ENCODE peak calls at places on chromosomes 1 and 21, in nine cellular contexts. One of them, this sample, is unnamed.

GRCh38 chr1:110916274-110916668 is 43.3 kb downstream of the CD53 start:
- DNase-seq in endothelial cell: no peak
- DNase-seq in foreskin keratinocyte: no peak
- DNase-seq in RWPE2: no peak
- DNase-seq in AG04450: no peak
- DNase-seq in Calu3: no peak
- DNase-seq in GM06990: no peak
- DNase-seq in brain microvascular endothelial cell: no peak
- DNase-seq in cardiac muscle cell: no peak
- DNase-seq in this sample: no peak

GRCh38 chr1:199089393-199090122 is 450.7 kb downstream of the PTPRC start:
- DNase-seq in cardiac muscle cell: no peak
- DNase-seq in GM06990: peak; percentile 51
- DNase-seq in endothelial cell: no peak
- DNase-seq in foreskin keratinocyte: peak; percentile 16
- DNase-seq in brain microvascular endothelial cell: no peak
- DNase-seq in Calu3: no peak
- DNase-seq in RWPE2: no peak
- DNase-seq in AG04450: no peak
- DNase-seq in this sample: no peak

GRCh38 chr1:204742676-204743075 is 57.1 kb upstream of the LRRN2 start:
- DNase-seq in brain microvascular endothelial cell: no peak
- DNase-seq in foreskin keratinocyte: no peak
- DNase-seq in RWPE2: no peak
- DNase-seq in GM06990: no peak
- DNase-seq in cardiac muscle cell: no peak
- DNase-seq in Calu3: no peak
- DNase-seq in endothelial cell: no peak
- DNase-seq in AG04450: no peak
- DNase-seq in this sample: no peak

GRCh38 chr1:115373305-115373704 is 35.3 kb upstream of the NGF start:
- DNase-seq in AG04450: peak; percentile 34
- DNase-seq in GM06990: no peak
- DNase-seq in foreskin keratinocyte: peak; percentile 35
- DNase-seq in cardiac muscle cell: peak; percentile 43
- DNase-seq in brain microvascular endothelial cell: peak; percentile 81
- DNase-seq in RWPE2: no peak
- DNase-seq in endothelial cell: no peak
- DNase-seq in Calu3: no peak
- DNase-seq in this sample: peak; percentile 35

GRCh38 chr21:35227774-35228173 is 178.7 kb upstream of the RUNX1 start:
- DNase-seq in brain microvascular endothelial cell: no peak
- DNase-seq in AG04450: no peak
- DNase-seq in endothelial cell: no peak
- DNase-seq in cardiac muscle cell: no peak
- DNase-seq in GM06990: peak; percentile 68
- DNase-seq in foreskin keratinocyte: no peak
- DNase-seq in Calu3: no peak
- DNase-seq in RWPE2: no peak
- DNase-seq in this sample: no peak

GRCh38 chr1:111778541-111779051 is 22.9 kb downstream of the DDX20 start:
- DNase-seq in cardiac muscle cell: peak; percentile 54
- DNase-seq in RWPE2: no peak
- DNase-seq in foreskin keratinocyte: no peak
- DNase-seq in brain microvascular endothelial cell: no peak
- DNase-seq in endothelial cell: no peak
- DNase-seq in Calu3: no peak
- DNase-seq in AG04450: no peak
- DNase-seq in GM06990: no peak
- DNase-seq in this sample: no peak

GRCh38 chr1:165485716-165486115 is 40.8 kb upstream of the RXRG start:
- DNase-seq in foreskin keratinocyte: no peak
- DNase-seq in Calu3: no peak
- DNase-seq in cardiac muscle cell: no peak
- DNase-seq in RWPE2: no peak
- DNase-seq in AG04450: no peak
- DNase-seq in GM06990: no peak
- DNase-seq in brain microvascular endothelial cell: no peak
- DNase-seq in endothelial cell: no peak
- DNase-seq in this sample: no peak

GRCh38 chr1:203048086-203048485 is 21.8 kb downstream of the PPFIA4 start:
- DNase-seq in GM06990: no peak
- DNase-seq in Calu3: no peak
- DNase-seq in AG04450: no peak
- DNase-seq in cardiac muscle cell: no peak
- DNase-seq in endothelial cell: no peak
- DNase-seq in brain microvascular endothelial cell: no peak
- DNase-seq in foreskin keratinocyte: no peak
- DNase-seq in RWPE2: no peak
- DNase-seq in this sample: no peak

GRCh38 chr1:78141522-78142231 is 95.9 kb downstream of the GIPC2 start:
- DNase-seq in endothelial cell: no peak
- DNase-seq in Calu3: no peak
- DNase-seq in AG04450: no peak
- DNase-seq in RWPE2: no peak
- DNase-seq in foreskin keratinocyte: no peak
- DNase-seq in brain microvascular endothelial cell: no peak
- DNase-seq in GM06990: peak; percentile 20
- DNase-seq in cardiac muscle cell: no peak
- DNase-seq in this sample: no peak

GRCh38 chr1:88595355-88595754 is 88.7 kb upstream of the PKN2 start:
- DNase-seq in cardiac muscle cell: peak; percentile 55
- DNase-seq in endothelial cell: no peak
- DNase-seq in brain microvascular endothelial cell: peak; percentile 39
- DNase-seq in GM06990: no peak
- DNase-seq in foreskin keratinocyte: peak; percentile 18
- DNase-seq in Calu3: no peak
- DNase-seq in RWPE2: no peak
- DNase-seq in AG04450: peak; percentile 4
- DNase-seq in this sample: peak; percentile 8

GRCh38 chr1:75203415-75204277 is 69.5 kb downstream of the LHX8 start:
- DNase-seq in foreskin keratinocyte: peak; percentile 22
- DNase-seq in brain microvascular endothelial cell: peak; percentile 12
- DNase-seq in endothelial cell: peak; percentile 38
- DNase-seq in RWPE2: no peak
- DNase-seq in Calu3: peak; percentile 6
- DNase-seq in GM06990: no peak
- DNase-seq in cardiac muscle cell: peak; percentile 58
- DNase-seq in AG04450: peak; percentile 0
- DNase-seq in this sample: peak; percentile 75

GRCh38 chr1:210384625-210385024 is 55.9 kb downstream of the HHAT start:
- DNase-seq in brain microvascular endothelial cell: no peak
- DNase-seq in cardiac muscle cell: no peak
- DNase-seq in AG04450: no peak
- DNase-seq in endothelial cell: no peak
- DNase-seq in RWPE2: no peak
- DNase-seq in foreskin keratinocyte: no peak
- DNase-seq in Calu3: no peak
- DNase-seq in GM06990: no peak
- DNase-seq in this sample: no peak

GRCh38 chr1:217078010-217078704 is 354.9 kb upstream of the ESRRG start:
- DNase-seq in cardiac muscle cell: peak; percentile 1
- DNase-seq in foreskin keratinocyte: no peak
- DNase-seq in brain microvascular endothelial cell: no peak
- DNase-seq in GM06990: no peak
- DNase-seq in AG04450: no peak
- DNase-seq in endothelial cell: no peak
- DNase-seq in Calu3: no peak
- DNase-seq in RWPE2: no peak
- DNase-seq in this sample: no peak

GRCh38 chr1:41476807-41477361 is 7.6 kb downstream of the EDN2 start:
- DNase-seq in Calu3: no peak
- DNase-seq in endothelial cell: no peak
- DNase-seq in cardiac muscle cell: no peak
- DNase-seq in brain microvascular endothelial cell: peak; percentile 40
- DNase-seq in RWPE2: no peak
- DNase-seq in foreskin keratinocyte: no peak
- DNase-seq in GM06990: no peak
- DNase-seq in AG04450: no peak
- DNase-seq in this sample: no peak

GRCh38 chr1:39877980-39878956 is 5.0 kb downstream of the TRIT1 start:
- DNase-seq in RWPE2: no peak
- DNase-seq in foreskin keratinocyte: no peak
- DNase-seq in AG04450: no peak
- DNase-seq in GM06990: no peak
- DNase-seq in cardiac muscle cell: no peak
- DNase-seq in endothelial cell: no peak
- DNase-seq in Calu3: no peak
- DNase-seq in brain microvascular endothelial cell: no peak
- DNase-seq in this sample: no peak

GRCh38 chr1:15739745-15740144 is 2.6 kb upstream of the TMEM82 start:
- DNase-seq in foreskin keratinocyte: no peak
- DNase-seq in brain microvascular endothelial cell: no peak
- DNase-seq in endothelial cell: no peak
- DNase-seq in Calu3: no peak
- DNase-seq in cardiac muscle cell: no peak
- DNase-seq in GM06990: no peak
- DNase-seq in AG04450: no peak
- DNase-seq in RWPE2: no peak
- DNase-seq in this sample: no peak
- TF ChIP-seq CTCF in foreskin keratinocyte: peak; percentile 24
- TF ChIP-seq CTCF in brain microvascular endothelial cell: peak; percentile 44
- TF ChIP-seq CTCF in endothelial cell: no peak
- TF ChIP-seq CTCF in Calu3: no peak
- TF ChIP-seq CTCF in cardiac muscle cell: peak; percentile 17
- TF ChIP-seq CTCF in GM06990: peak; percentile 28
- TF ChIP-seq CTCF in AG04450: peak; percentile 17
- TF ChIP-seq CTCF in RWPE2: peak; percentile 6
- TF ChIP-seq CTCF in this sample: no peak

DNA sequence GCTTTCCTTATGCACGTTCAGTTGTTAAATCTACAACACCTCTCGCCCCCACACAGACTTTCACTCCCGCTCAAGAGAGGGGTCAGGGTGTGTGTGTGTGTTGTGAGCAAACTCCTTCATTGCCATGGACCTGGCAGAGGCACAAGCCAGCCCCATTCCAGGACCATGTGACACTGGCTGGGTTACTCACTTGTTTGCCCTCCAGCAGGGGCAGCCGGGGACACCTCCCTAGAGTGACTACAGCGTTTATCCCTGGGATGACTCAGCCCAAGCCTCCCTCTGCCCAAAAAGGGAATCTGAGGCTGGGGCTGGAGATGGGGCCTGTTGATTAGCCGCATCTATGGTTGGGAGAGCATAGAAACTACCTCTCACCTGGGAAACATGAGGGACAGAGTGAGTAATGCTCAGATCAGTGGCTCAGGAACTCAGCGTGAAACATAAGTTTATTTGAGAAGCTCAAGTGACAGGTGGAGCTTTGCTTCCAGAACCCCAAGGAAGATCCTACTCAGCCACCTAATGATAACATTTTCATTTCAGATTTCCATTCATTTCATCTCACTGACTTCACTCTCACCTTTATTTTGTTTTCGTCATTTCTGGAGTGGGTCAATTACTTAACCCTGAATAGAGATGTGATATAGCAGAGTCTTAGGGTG is 145.3 kb upstream of the DUSP10 start:
- DNase-seq in foreskin keratinocyte: peak; percentile 87
- DNase-seq in cardiac muscle cell: peak; percentile 68
- DNase-seq in GM06990: no peak
- DNase-seq in Calu3: peak; percentile 91
- DNase-seq in endothelial cell: no peak
- DNase-seq in AG04450: peak; percentile 29
- DNase-seq in RWPE2: peak; percentile 84
- DNase-seq in brain microvascular endothelial cell: peak; percentile 78
- DNase-seq in this sample: peak; percentile 49
- TF ChIP-seq CTCF in foreskin keratinocyte: no peak
- TF ChIP-seq CTCF in cardiac muscle cell: no peak
- TF ChIP-seq CTCF in GM06990: no peak
- TF ChIP-seq CTCF in Calu3: peak; percentile 23
- TF ChIP-seq CTCF in endothelial cell: no peak
- TF ChIP-seq CTCF in AG04450: peak; percentile 18
- TF ChIP-seq CTCF in RWPE2: no peak
- TF ChIP-seq CTCF in brain microvascular endothelial cell: peak; percentile 37
- TF ChIP-seq CTCF in this sample: no peak

GRCh38 chr1:58005212-58005611 is 541.3 kb downstream of the OMA1 start:
- DNase-seq in AG04450: no peak
- DNase-seq in cardiac muscle cell: no peak
- DNase-seq in RWPE2: no peak
- DNase-seq in brain microvascular endothelial cell: no peak
- DNase-seq in endothelial cell: no peak
- DNase-seq in Calu3: no peak
- DNase-seq in foreskin keratinocyte: no peak
- DNase-seq in GM06990: no peak
- DNase-seq in this sample: no peak
- TF ChIP-seq CTCF in AG04450: no peak
- TF ChIP-seq CTCF in cardiac muscle cell: no peak
- TF ChIP-seq CTCF in RWPE2: no peak
- TF ChIP-seq CTCF in brain microvascular endothelial cell: no peak
- TF ChIP-seq CTCF in endothelial cell: no peak
- TF ChIP-seq CTCF in Calu3: no peak
- TF ChIP-seq CTCF in foreskin keratinocyte: no peak
- TF ChIP-seq CTCF in GM06990: no peak
- TF ChIP-seq CTCF in this sample: no peak

GRCh38 chr1:54253480-54253879 is 53.5 kb downstream of the MRPL37 start:
- DNase-seq in cardiac muscle cell: peak; percentile 85
- DNase-seq in RWPE2: peak; percentile 80
- DNase-seq in AG04450: peak; percentile 61
- DNase-seq in brain microvascular endothelial cell: peak; percentile 92
- DNase-seq in Calu3: no peak
- DNase-seq in foreskin keratinocyte: peak; percentile 79
- DNase-seq in GM06990: no peak
- DNase-seq in endothelial cell: no peak
- DNase-seq in this sample: no peak
- TF ChIP-seq CTCF in cardiac muscle cell: no peak
- TF ChIP-seq CTCF in RWPE2: no peak
- TF ChIP-seq CTCF in AG04450: no peak
- TF ChIP-seq CTCF in brain microvascular endothelial cell: peak; percentile 13
- TF ChIP-seq CTCF in Calu3: no peak
- TF ChIP-seq CTCF in foreskin keratinocyte: peak; percentile 18
- TF ChIP-seq CTCF in GM06990: no peak
- TF ChIP-seq CTCF in endothelial cell: no peak
- TF ChIP-seq CTCF in this sample: no peak

DNA sequence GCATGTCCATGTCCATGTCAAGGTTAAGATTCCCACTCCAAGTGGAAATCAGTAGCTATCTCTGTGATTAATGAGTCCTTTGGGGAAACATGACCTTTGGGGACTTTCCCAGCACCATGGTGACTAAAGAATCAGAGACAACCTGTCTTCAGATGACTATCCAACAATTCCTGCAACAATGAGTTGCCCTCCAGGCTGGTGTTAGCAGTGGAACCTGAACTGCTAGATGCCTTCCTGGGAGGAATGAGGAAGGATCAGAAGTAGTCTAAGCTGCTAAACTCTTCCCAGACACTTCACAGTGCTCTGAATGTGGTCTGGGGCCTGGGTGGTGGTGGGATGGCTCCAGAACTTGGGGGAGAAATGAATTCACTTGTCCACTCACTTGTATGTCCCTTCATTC is 6.5 kb downstream of the S100A9 start:
- DNase-seq in RWPE2: no peak
- DNase-seq in GM06990: no peak
- DNase-seq in Calu3: peak; percentile 36
- DNase-seq in foreskin keratinocyte: no peak
- DNase-seq in cardiac muscle cell: no peak
- DNase-seq in AG04450: no peak
- DNase-seq in endothelial cell: no peak
- DNase-seq in brain microvascular endothelial cell: no peak
- DNase-seq in this sample: no peak
- TF ChIP-seq CTCF in RWPE2: no peak
- TF ChIP-seq CTCF in GM06990: no peak
- TF ChIP-seq CTCF in Calu3: no peak
- TF ChIP-seq CTCF in foreskin keratinocyte: no peak
- TF ChIP-seq CTCF in cardiac muscle cell: no peak
- TF ChIP-seq CTCF in AG04450: no peak
- TF ChIP-seq CTCF in endothelial cell: no peak
- TF ChIP-seq CTCF in brain microvascular endothelial cell: no peak
- TF ChIP-seq CTCF in this sample: no peak

This sample was measured in AG09319.